ENCODE peak calls at places on chromosomes 1 and 21, in six cellular contexts. M is MM.1S; B is ELR; K is T-helper 2 cell; F is NCI-H69; D is effector CD8-positive, alpha-beta T cell. R is an unnamed sample.
A peak's percentile ranks its signal among the peaks of the same experiment; 100 is the strongest.

GRCh38 chr1:59292557-59292956 is 4.3 kb upstream of the FGGY start:
- DNase-seq in M (peak; percentile 84), B (peak; percentile 30), K (no peak), F (no peak), D (no peak), R (peak; percentile 25)

GRCh38 chr1:147111381-147112130 is 60.7 kb downstream of the PRKAB2 start:
- DNase-seq in M (no peak), B (peak; percentile 4), K (no peak), F (no peak), D (no peak), R (no peak)

GRCh38 chr1:42939216-42939615 is 19.5 kb downstream of the SLC2A1 start:
- DNase-seq in M (no peak), B (no peak), K (no peak), F (no peak), D (no peak), R (no peak)

GRCh38 chr21:38945536-38946245 is 140.0 kb downstream of the ETS2 start:
- DNase-seq in M (no peak), B (no peak), K (no peak), F (peak; percentile 86), D (no peak), R (no peak)

GRCh38 chr1:219757890-219758289 is 145.0 kb upstream of the ZC3H11B start:
- DNase-seq in M (no peak), B (no peak), K (no peak), F (peak; percentile 56), D (no peak), R (no peak)

GRCh38 chr1:19436716-19437476 is 48.4 kb downstream of the CAPZB start:
- DNase-seq in M (no peak), B (peak; percentile 52), K (no peak), F (peak; percentile 65), D (no peak), R (no peak)

GRCh38 chr1:211939876-211940468 is 95.4 kb downstream of the INTS7 start:
- DNase-seq in M (peak; percentile 98), B (no peak), K (no peak), F (no peak), D (no peak), R (peak; percentile 21)

GRCh38 chr1:228849011-228849541 is 113.8 kb downstream of the RHOU start:
- DNase-seq in M (peak; percentile 58), B (no peak), K (no peak), F (peak; percentile 61), D (no peak), R (no peak)

GRCh38 chr1:33560680-33561079 is 88.2 kb downstream of the ZSCAN20 start:
- DNase-seq in M (no peak), B (peak; percentile 28), K (no peak), F (no peak), D (no peak), R (no peak)

GRCh38 chr1:224644553-224645154 is 28.5 kb downstream of the CNIH3 start:
- DNase-seq in M (peak; percentile 75), B (peak; percentile 63), K (no peak), F (peak; percentile 51), D (peak; percentile 15), R (peak; percentile 71)

GRCh38 chr1:59452026-59452425 is 155.1 kb downstream of the FGGY start:
- DNase-seq in M (no peak), B (no peak), K (no peak), F (no peak), D (no peak), R (no peak)

GRCh38 chr1:151841141-151841540 is 1.5 kb upstream of the C2CD4D start:
- DNase-seq in M (no peak), B (peak; percentile 57), K (no peak), F (no peak), D (no peak), R (no peak)

GRCh38 chr1:235074335-235075120 is 54.1 kb downstream of the TOMM20 start:
- DNase-seq in M (peak; percentile 78), B (peak; percentile 81), K (no peak), F (peak; percentile 98), D (no peak), R (peak; percentile 27)

GRCh38 chr1:172723251-172723650 is 64.3 kb downstream of the FASLG start:
- DNase-seq in M (no peak), B (no peak), K (no peak), F (no peak), D (no peak), R (no peak)

GRCh38 chr1:117919376-117919775 is 10.0 kb downstream of the GDAP2 start:
- DNase-seq in M (no peak), B (no peak), K (no peak), F (no peak), D (no peak), R (no peak)

GRCh38 chr1:60066001-60066400 is 7.6 kb downstream of the C1orf87 start:
- DNase-seq in M (no peak), B (peak; percentile 28), K (no peak), F (no peak), D (no peak), R (no peak)

GRCh38 chr1:16112558-16113555 is 39.4 kb upstream of the FAM131C start:
- DNase-seq in M (no peak), B (no peak), K (no peak), F (no peak), D (no peak), R (no peak)

R was measured in NAMALWA.